ENCODE peak calls at places on chromosomes 16 and 17, in five cellular contexts. I is stromal cell of bone marrow, L is Caco-2, U is HCEC 1CT, Y is HAP-1. S is an unnamed sample.
A peak's percentile ranks its signal among the peaks of the same experiment; 100 is the strongest.

GRCh38 chr17:37476431-37477130 is 13.1 kb upstream of the DUSP14 start:
- DNase-seq in L (peak; percentile 59), I (peak; percentile 44), Y (no peak), U (peak; percentile 82), S (no peak)

GRCh38 chr16:53358884-53359283 is 75.4 kb upstream of the RBL2 start:
- DNase-seq in I (no peak), Y (no peak), L (no peak), U (no peak), S (no peak)

GRCh38 chr16:67528870-67529638 is 425 bp downstream of the RIPOR1 start:
- DNase-seq in I (no peak), L (peak; percentile 71), Y (no peak), U (peak; percentile 28), S (peak; percentile 62)

GRCh38 chr17:66292351-66292750 is 10.1 kb upstream of the PRKCA start:
- DNase-seq in U (no peak), Y (no peak), I (no peak), L (no peak), S (no peak)

GRCh38 chr17:76414334-76415295 is 30.2 kb downstream of the SPHK1 start:
- DNase-seq in I (no peak), U (no peak), Y (no peak), L (no peak), S (peak; percentile 89)

GRCh38 chr16:27779719-27780161 is 229.8 kb downstream of the KATNIP start:
- DNase-seq in L (peak; percentile 64), U (peak; percentile 57), I (peak; percentile 13), Y (no peak), S (peak; percentile 72)

GRCh38 chr16:27982184-27982583 is 81.3 kb downstream of the GSG1L start:
- DNase-seq in U (no peak), I (no peak), Y (no peak), L (no peak), S (no peak)

GRCh38 chr17:64628641-64629040 is 33.5 kb downstream of the SMURF2 start:
- DNase-seq in I (no peak), L (no peak), U (no peak), Y (no peak), S (no peak)

GRCh38 chr16:87921236-87921773 is 15.0 kb downstream of the CA5A start:
- DNase-seq in Y (no peak), L (no peak), I (no peak), U (no peak), S (no peak)

GRCh38 chr16:49058382-49058781 is 223.3 kb downstream of the CBLN1 start:
- DNase-seq in U (no peak), I (no peak), Y (no peak), L (no peak), S (no peak)

GRCh38 chr16:55502801-55503366 is 6.0 kb upstream of the LPCAT2 start:
- DNase-seq in L (no peak), I (peak; percentile 77), Y (peak; percentile 6), U (peak; percentile 90), S (no peak)

GRCh38 chr16:70747703-70748631 is 53.0 kb downstream of the VAC14 start:
- DNase-seq in L (no peak), U (peak; percentile 72), I (no peak), Y (no peak), S (no peak)

GRCh38 chr17:29571883-29572681 is 3.6 kb downstream of the TP53I13 start:
- DNase-seq in Y (no peak), I (no peak), L (no peak), U (no peak), S (no peak)

S was measured in glutamatergic neuron.